ENCODE peak calls at places on chromosomes 13 and 19, in four cellular contexts. C, H, K and L are unnamed samples.

GRCh38 chr13:112346899-112347229 is 29.3 kb upstream of the SPACA7 start:
- DNase-seq in C (no peak), H (no peak), K (no peak), L (no peak)

GRCh38 chr13:99377641-99378040 is 70.4 kb upstream of the GPR183 start:
- DNase-seq in C (no peak), H (no peak), K (no peak), L (no peak)

GRCh38 chr19:17338440-17339078 is 1.2 kb downstream of the GTPBP3 start:
- DNase-seq in C (no peak), H (no peak), K (no peak), L (no peak)

GRCh38 chr19:49852631-49853126 is 1.7 kb downstream of the PTOV1 start:
- DNase-seq in C (no peak), H (peak; percentile 4), K (no peak), L (no peak)

GRCh38 chr13:76641056-76641455 is 245.1 kb downstream of the KCTD12 start:
- DNase-seq in C (no peak), H (no peak), K (peak; percentile 11), L (no peak)

GRCh38 chr13:31674056-31674455 is 65.3 kb upstream of the RXFP2 start:
- DNase-seq in C (no peak), H (no peak), K (no peak), L (no peak)

GRCh38 chr19:48059331-48059730 is 15.5 kb upstream of the CABP5 start:
- DNase-seq in C (no peak), H (no peak), K (no peak), L (no peak)

GRCh38 chr19:13215572-13216380 is 65.6 kb downstream of the IER2 start:
- DNase-seq in C (no peak), H (no peak), K (no peak), L (no peak)

GRCh38 chr19:40178756-40179155 is 12.5 kb upstream of the MAP3K10 start:
- DNase-seq in C (no peak), H (no peak), K (no peak), L (no peak)

GRCh38 chr13:45728759-45729158 is 26.6 kb downstream of the CBY2 start:
- DNase-seq in C (no peak), H (no peak), K (no peak), L (no peak)

GRCh38 chr13:112833551-112834257 is 135.3 kb upstream of the MCF2L start:
- DNase-seq in C (no peak), H (no peak), K (no peak), L (no peak)

GRCh38 chr19:41863209-41863931 is 3.3 kb downstream of the RPS19 start:
- DNase-seq in C (no peak), H (no peak), K (no peak), L (no peak)

GRCh38 chr13:28027070-28027469 is 38.6 kb upstream of the URAD start:
- DNase-seq in C (no peak), H (no peak), K (no peak), L (no peak)

GRCh38 chr13:19572280-19572679 is 10.9 kb upstream of the TPTE2 start:
- DNase-seq in C (no peak), H (no peak), K (no peak), L (no peak)

GRCh38 chr19:14416743-14417214 is 2.4 kb downstream of the DDX39A start:
- DNase-seq in C (no peak), H (no peak), K (no peak), L (no peak)

DNA sequence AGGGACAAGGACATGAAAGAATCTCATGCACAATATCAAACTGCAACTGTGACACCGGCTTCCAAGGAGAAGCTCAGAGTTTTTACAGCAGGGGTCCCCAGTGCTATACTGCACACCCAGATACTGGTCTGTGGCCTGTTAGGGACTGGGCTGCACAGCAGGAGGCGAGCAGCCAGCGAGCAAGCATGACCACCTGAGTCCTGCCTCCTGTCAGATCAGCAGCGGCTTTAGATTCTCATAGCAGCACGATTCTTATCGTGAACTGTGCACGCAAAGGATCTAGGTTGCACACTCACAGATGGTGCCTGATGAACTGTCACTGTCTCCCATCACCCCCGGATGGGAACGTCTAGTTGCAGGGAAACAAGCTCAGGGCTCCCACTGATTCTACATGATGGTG is 13.1 kb upstream of the CD22 start:
- DNase-seq in C (no peak), H (no peak), K (no peak), L (no peak)
- TF ChIP-seq CTCF in C (no peak), H (no peak), K (no peak), L (no peak)

GRCh38 chr13:110869231-110869804 is 45.6 kb downstream of the ANKRD10 start:
- DNase-seq in C (peak; percentile 28), H (no peak), K (no peak), L (no peak)
- TF ChIP-seq CTCF in C (no peak), H (no peak), K (no peak), L (no peak)

DNA sequence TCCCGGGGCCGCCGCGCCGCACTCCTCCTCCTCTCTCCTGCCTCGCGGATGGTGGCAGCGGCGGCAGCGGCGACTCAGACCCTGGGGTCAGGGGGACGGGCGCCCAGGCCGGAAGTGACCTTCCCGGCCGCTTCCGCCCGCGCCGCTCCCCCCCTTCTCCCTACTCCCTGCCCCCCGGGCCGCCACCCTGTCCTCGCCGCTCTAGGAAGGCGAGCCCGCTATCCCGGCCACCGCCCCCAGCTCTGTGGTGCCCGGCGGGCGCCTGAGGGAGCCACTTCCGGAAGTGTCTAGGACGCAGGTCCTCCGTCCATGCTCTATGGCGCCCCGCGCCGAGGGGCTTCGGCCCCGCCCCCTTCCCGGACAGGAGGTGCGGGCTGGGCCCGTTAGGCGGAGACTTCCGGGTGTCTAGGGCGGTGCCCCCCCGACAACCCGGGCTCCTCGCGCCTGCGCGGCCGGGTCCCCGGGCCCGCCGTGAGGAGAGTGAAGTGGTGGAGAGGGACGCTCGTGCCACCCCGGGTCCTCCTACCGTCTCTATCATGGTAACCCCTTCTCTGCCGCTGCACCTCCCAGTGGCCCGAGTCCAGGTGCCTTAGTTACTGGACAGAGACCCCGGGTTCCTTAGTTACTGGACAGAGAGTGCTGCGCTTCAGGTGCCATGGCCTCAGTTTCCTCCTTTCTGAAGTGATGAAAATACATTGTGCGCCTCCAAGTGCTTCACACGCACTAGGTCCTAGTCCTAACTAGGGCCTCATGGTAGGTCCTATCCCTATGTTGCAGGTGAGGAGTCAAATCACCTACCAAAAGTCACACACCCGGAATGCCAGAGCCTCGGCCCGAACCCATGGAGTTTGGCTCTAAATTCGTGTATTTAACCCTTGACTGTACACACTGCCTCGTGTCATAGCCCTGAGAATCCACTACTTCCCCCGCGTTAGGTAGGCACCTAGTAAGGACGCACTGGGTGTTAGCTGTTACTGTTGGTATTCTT is at the start of gene ZNF787:
- DNase-seq in C (peak; percentile 99), H (peak; percentile 69), K (peak; percentile 96), L (peak; percentile 99)
- TF ChIP-seq CTCF in C (no peak), H (no peak), K (no peak), L (no peak)

GRCh38 chr19:11254662-11255061 is 7.7 kb downstream of the DOCK6 start:
- DNase-seq in C (no peak), H (no peak), K (no peak), L (no peak)
- TF ChIP-seq CTCF in C (no peak), H (no peak), K (no peak), L (peak; percentile 28)

GRCh38 chr19:38634757-38635482 is 12.5 kb upstream of the ACTN4 start:
- DNase-seq in C (peak; percentile 82), H (no peak), K (no peak), L (peak; percentile 79)

GRCh38 chr19:38638461-38638860 is 9.0 kb upstream of the ACTN4 start:
- DNase-seq in C (no peak), H (no peak), K (no peak), L (no peak)

GRCh38 chr19:38632476-38633213 is 13.7 kb downstream of the EIF3K start:
- DNase-seq in C (no peak), H (no peak), K (no peak), L (no peak)

GRCh38 chr19:38639679-38640078 is 7.8 kb upstream of the ACTN4 start:
- DNase-seq in C (no peak), H (no peak), K (no peak), L (no peak)

GRCh38 chr19:38635483-38636399 is 11.7 kb upstream of the ACTN4 start:
- DNase-seq in C (no peak), H (no peak), K (no peak), L (no peak)
- TF ChIP-seq CTCF in C (no peak), H (no peak), K (no peak), L (no peak)

GRCh38 chr19:1129535-1129934 is 25.7 kb downstream of the GPX4 start:
- DNase-seq in C (no peak), H (no peak), K (no peak), L (no peak)

GRCh38 chr19:1132625-1133383 is 29.0 kb downstream of the GPX4 start:
- DNase-seq in C (no peak), H (no peak), K (no peak), L (no peak)

GRCh38 chr19:1130801-1131717 is 27.3 kb downstream of the GPX4 start:
- DNase-seq in C (no peak), H (no peak), K (no peak), L (no peak)

GRCh38 chr19:1133471-1133929 is 29.7 kb downstream of the GPX4 start:
- DNase-seq in C (no peak), H (no peak), K (no peak), L (no peak)

GRCh38 chr19:1131718-1132552 is 28.1 kb downstream of the GPX4 start:
- DNase-seq in C (peak; percentile 83), H (no peak), K (peak; percentile 81), L (no peak)
- TF ChIP-seq CTCF in C (no peak), H (no peak), K (no peak), L (no peak)

GRCh38 chr13:80753951-80754350 is 413.0 kb upstream of the SPRY2 start:
- DNase-seq in C (no peak), H (no peak), K (no peak), L (no peak)
- TF ChIP-seq CTCF in C (no peak), H (no peak), K (no peak), L (no peak)

DNA sequence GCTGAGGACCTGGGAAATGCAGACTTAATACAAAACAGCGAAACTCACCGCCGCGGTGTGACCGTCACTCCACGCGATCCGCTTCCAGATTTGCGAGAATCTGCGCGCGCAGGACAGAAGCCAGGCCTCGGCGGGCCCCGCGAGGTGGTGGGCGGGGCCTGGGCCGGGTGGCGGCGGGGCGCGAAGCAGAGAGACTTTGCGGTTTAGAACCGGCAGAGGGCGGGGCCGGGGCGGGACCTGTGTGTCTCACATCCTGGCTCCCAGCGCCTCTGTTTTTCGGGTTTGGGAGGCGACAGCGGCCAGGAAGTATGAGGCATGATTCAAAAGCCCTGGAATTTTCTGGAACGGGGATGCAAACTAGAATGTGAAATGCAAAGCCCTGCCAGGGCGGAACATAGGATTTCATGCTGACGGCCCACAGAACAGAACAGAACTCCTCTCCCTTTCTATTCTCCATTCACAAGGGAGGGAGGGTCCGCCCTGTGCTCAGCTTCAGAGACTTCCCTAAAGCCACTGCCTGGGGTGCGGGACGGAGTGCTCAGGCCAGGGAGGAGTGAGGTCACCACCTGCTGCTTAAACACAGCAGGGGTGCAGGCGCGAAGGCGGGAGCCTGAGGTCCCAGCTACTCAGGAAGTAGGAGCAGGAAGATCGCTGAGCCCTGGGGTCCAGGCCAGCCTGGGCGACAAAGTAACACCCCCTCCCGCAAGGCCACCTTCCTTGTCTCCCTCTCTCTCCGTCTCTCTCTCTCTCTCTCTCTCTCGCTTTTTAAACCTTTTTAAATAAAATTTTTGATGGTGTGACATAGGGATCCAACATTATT is 44.2 kb downstream of the ZNF611 start:
- DNase-seq in C (peak; percentile 97), H (peak; percentile 46), K (peak; percentile 82), L (peak; percentile 88)
- TF ChIP-seq CTCF in C (peak; percentile 16), H (no peak), K (no peak), L (peak; percentile 49)

DNA sequence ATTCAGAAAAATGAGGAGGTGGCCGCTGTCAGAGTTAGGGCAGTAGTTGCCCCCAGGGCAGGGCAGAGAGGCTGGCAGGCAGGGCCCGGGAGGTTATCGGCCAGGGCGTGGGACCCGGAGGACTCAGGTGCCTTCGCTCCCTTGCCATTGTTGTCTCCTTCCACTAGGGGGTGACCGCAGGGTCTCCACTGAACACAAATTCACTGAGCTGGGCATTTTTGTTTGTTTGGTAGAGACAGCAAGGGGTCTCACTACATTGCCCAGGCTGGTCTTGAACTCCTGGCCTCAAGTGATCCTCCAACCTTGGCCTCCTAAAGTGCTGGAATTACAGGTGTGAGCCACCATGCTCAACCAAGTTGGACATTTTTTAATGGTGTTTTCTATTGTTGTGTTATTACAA is 25.1 kb downstream of the CARS2 start:
- DNase-seq in C (no peak), H (no peak), K (no peak), L (no peak)
- TF ChIP-seq CTCF in C (no peak), H (peak; percentile 28), K (peak; percentile 38), L (peak; percentile 50)